ENCODE peak calls at places on chromosome 21, in six cellular contexts. L is PC-3, M is HCT116, U is GM23338, T is GM23248, C is neural progenitor cell. Z is an unnamed sample.

GRCh38 chr21:22827422-22827821 is 1829.2 kb downstream of the NCAM2 start:
- DNase-seq in U (no peak), M (no peak), L (no peak), T (no peak), C (no peak), Z (no peak)

GRCh38 chr21:30340714-30341573 is 3.5 kb upstream of the KRTAP27-1 start:
- DNase-seq in U (peak; percentile 71), L (peak; percentile 83), C (peak; percentile 52), M (peak; percentile 3), T (peak; percentile 51), Z (peak; percentile 30)

GRCh38 chr21:28074676-28075075 is 918.0 kb downstream of the LTN1 start:
- DNase-seq in U (no peak), T (no peak), C (no peak), L (no peak), M (no peak), Z (no peak)

GRCh38 chr21:27260728-27261127 is 293.8 kb upstream of the ADAMTS5 start:
- DNase-seq in L (no peak), C (no peak), M (no peak), T (no peak), U (no peak), Z (no peak)

GRCh38 chr21:17352937-17353655 is 159.7 kb upstream of the CXADR start:
- DNase-seq in C (no peak), U (no peak), M (no peak), L (no peak), T (no peak), Z (peak; percentile 44)

GRCh38 chr21:35086357-35086756 is 37.3 kb upstream of the RUNX1 start:
- DNase-seq in U (no peak), M (no peak), C (no peak), T (peak; percentile 77), L (peak; percentile 81), Z (no peak)

GRCh38 chr21:37770496-37770895 is 145.8 kb downstream of the KCNJ6 start:
- DNase-seq in M (no peak), U (no peak), L (no peak), C (no peak), T (no peak), Z (no peak)

GRCh38 chr21:17784604-17785402 is 34.4 kb downstream of the C21orf91 start:
- DNase-seq in L (peak; percentile 40), U (no peak), M (no peak), T (no peak), C (no peak), Z (peak; percentile 27)

GRCh38 chr21:43602277-43603229 is 56.7 kb downstream of the HSF2BP start:
- DNase-seq in U (no peak), T (no peak), C (no peak), L (no peak), M (no peak), Z (no peak)

GRCh38 chr21:19343711-19344110 is 940.1 kb upstream of the TMPRSS15 start:
- DNase-seq in L (no peak), U (no peak), C (no peak), M (no peak), T (no peak), Z (no peak)

GRCh38 chr21:34693192-34693810 is 24.5 kb downstream of the CLIC6 start:
- DNase-seq in L (peak; percentile 83), M (peak; percentile 59), T (peak; percentile 81), C (peak; percentile 78), U (peak; percentile 85), Z (peak; percentile 62)

GRCh38 chr21:37461494-37461893 is 94.9 kb downstream of the DYRK1A start:
- DNase-seq in M (no peak), T (peak; percentile 36), C (no peak), L (no peak), U (no peak), Z (no peak)

GRCh38 chr21:21101911-21102310 is 103.7 kb downstream of the NCAM2 start:
- DNase-seq in L (peak; percentile 48), C (peak; percentile 57), M (no peak), U (peak; percentile 76), T (no peak), Z (no peak)

GRCh38 chr21:34593423-34593822 is 21.5 kb downstream of the RCAN1 start:
- DNase-seq in U (no peak), L (no peak), C (no peak), T (no peak), M (no peak), Z (no peak)

GRCh38 chr21:22044431-22044830 is 1046.2 kb downstream of the NCAM2 start:
- DNase-seq in U (no peak), L (peak; percentile 34), C (no peak), T (no peak), M (no peak), Z (no peak)

GRCh38 chr21:22474403-22474802 is 1476.2 kb downstream of the NCAM2 start:
- DNase-seq in L (no peak), C (no peak), U (no peak), M (no peak), T (no peak), Z (no peak)

GRCh38 chr21:35350965-35351364 is 301.9 kb upstream of the RUNX1 start:
- DNase-seq in L (no peak), M (no peak), U (no peak), C (no peak), T (peak; percentile 54), Z (no peak)

GRCh38 chr21:35953570-35953969 is 106.8 kb downstream of the SETD4 start:
- DNase-seq in L (peak; percentile 50), M (no peak), T (no peak), U (no peak), C (no peak), Z (no peak)

GRCh38 chr21:36928960-36929359 is 37.5 kb downstream of the HLCS start:
- DNase-seq in L (peak; percentile 7), C (no peak), U (no peak), M (no peak), T (no peak), Z (no peak)

GRCh38 chr21:38286739-38287426 is 30.1 kb downstream of the KCNJ15 start:
- DNase-seq in T (no peak), M (no peak), L (no peak), U (no peak), C (no peak), Z (no peak)

GRCh38 chr21:21028275-21028814 is 30.1 kb downstream of the NCAM2 start:
- DNase-seq in U (no peak), T (no peak), L (no peak), C (no peak), M (no peak), Z (no peak)

GRCh38 chr21:32388306-32388705 is 4.5 kb downstream of the URB1 start:
- DNase-seq in M (no peak), C (no peak), U (no peak), T (no peak), L (no peak), Z (peak; percentile 57)
- H3K27ac ChIP-seq in M (no peak overlapping the region), C (no peak overlapping the region), U (no peak overlapping the region), T (peak overlapping the region; percentile 71), L (no peak overlapping the region), Z (peak overlapping the region; percentile 28)

DNA sequence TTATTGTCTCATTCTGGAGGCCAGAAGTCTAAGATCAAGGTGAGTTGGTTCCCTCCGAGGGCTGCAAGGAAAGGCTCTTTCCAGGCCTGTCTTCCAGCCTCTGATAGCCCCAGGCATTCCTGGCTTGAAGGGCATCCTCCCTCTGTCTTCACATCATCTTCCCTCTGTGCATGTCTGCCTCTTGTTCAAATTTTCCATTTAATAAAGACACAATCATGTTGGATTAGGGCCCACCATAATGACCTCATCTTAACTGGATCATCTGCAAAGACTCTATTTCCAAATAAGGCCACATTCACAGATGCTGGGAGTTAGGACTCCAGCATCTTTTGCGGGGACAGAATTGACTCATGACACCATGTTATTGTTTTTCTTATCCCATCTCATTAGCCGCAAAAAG is 24.5 kb downstream of the HUNK start:
- DNase-seq in T (peak; percentile 72), C (no peak), M (no peak), U (no peak), L (no peak), Z (no peak)
- TF ChIP-seq EZH2phosphoT487 in T (no peak), C (no peak), M (no peak), U (no peak), L (no peak), Z (no peak)

GRCh38 chr21:45137612-45137937 is 63.2 kb downstream of the ADARB1 start:
- DNase-seq in T (no peak), L (no peak), M (no peak), U (no peak), C (no peak), Z (no peak)
- H3K27ac ChIP-seq in T (peak overlapping the region; percentile 35), L (no peak overlapping the region), M (no peak overlapping the region), U (no peak overlapping the region), C (no peak overlapping the region), Z (no peak overlapping the region)

GRCh38 chr21:40351006-40351405 is 483.8 kb downstream of the PCP4 start:
- DNase-seq in T (no peak), C (no peak), U (no peak), L (no peak), M (no peak), Z (no peak)
- TF ChIP-seq EZH2phosphoT487 in T (no peak), C (no peak), U (no peak), L (no peak), M (no peak), Z (no peak)

GRCh38 chr21:14598065-14598464 is 52.0 kb upstream of the SAMSN1 start:
- DNase-seq in M (no peak), L (no peak), T (no peak), C (no peak), U (no peak), Z (no peak)
- H3K27ac ChIP-seq in M (no peak overlapping the region), L (no peak overlapping the region), T (no peak overlapping the region), C (no peak overlapping the region), U (no peak overlapping the region), Z (no peak overlapping the region)

GRCh38 chr21:44712203-44713028 is 1.0 kb upstream of the TSPEAR start:
- DNase-seq in U (peak; percentile 60), M (no peak), T (no peak), C (no peak), L (no peak), Z (no peak)

GRCh38 chr21:44710756-44711326 is 531 bp downstream of the TSPEAR start:
- DNase-seq in T (no peak), C (peak; percentile 30), L (no peak), M (no peak), U (peak; percentile 84), Z (no peak)

GRCh38 chr21:44713130-44713529 is 1.8 kb upstream of the TSPEAR start:
- DNase-seq in U (no peak), L (no peak), C (no peak), T (no peak), M (no peak), Z (no peak)

GRCh38 chr21:44710294-44710665 is 1.1 kb downstream of the TSPEAR start:
- DNase-seq in M (no peak), C (peak; percentile 52), T (no peak), L (no peak), U (peak; percentile 40), Z (no peak)

GRCh38 chr21:44711327-44712202 is at the start of gene TSPEAR:
- DNase-seq in L (no peak), T (no peak), M (no peak), U (peak; percentile 57), C (peak; percentile 49), Z (no peak)
- TF ChIP-seq EZH2phosphoT487 in L (no peak), T (no peak), M (no peak), U (no peak), C (peak; percentile 89), Z (no peak)